ENCODE peak calls at places on chromosome 7, in five cellular contexts. Z is CD8-positive, alpha-beta T cell; W is pancreas; E is adrenal gland; C is mesendoderm. Y is an unnamed sample.

GRCh38 chr7:157299613-157300405 is 37.0 kb upstream of the DNAJB6 start:
- DNase-seq in W (no peak), E (no peak), Z (no peak), C (no peak), Y (no peak)

GRCh38 chr7:93622036-93622714 is 47.7 kb upstream of the CALCR start:
- DNase-seq in W (no peak), Z (no peak), C (peak; percentile 81), E (no peak), Y (no peak)

GRCh38 chr7:102192790-102193189 is 93.9 kb upstream of the SH2B2 start:
- DNase-seq in C (no peak), E (no peak), Z (no peak), W (no peak), Y (no peak)

GRCh38 chr7:1717903-1718676 is 48.0 kb downstream of the ELFN1 start:
- DNase-seq in W (peak; percentile 6), E (no peak), Z (no peak), C (no peak), Y (no peak)

GRCh38 chr7:27640914-27641570 is 21.6 kb downstream of the HIBADH start:
- DNase-seq in W (no peak), E (no peak), Z (no peak), C (no peak), Y (peak; percentile 16)

GRCh38 chr7:30253796-30254165 is 30.6 kb upstream of the ZNRF2 start:
- DNase-seq in E (no peak), Z (no peak), C (no peak), W (no peak), Y (no peak)

GRCh38 chr7:20798694-20799121 is 12.0 kb upstream of the SP8 start:
- DNase-seq in E (no peak), C (peak; percentile 65), Z (no peak), W (no peak), Y (no peak)

GRCh38 chr7:37683263-37684120 is at the start of gene GPR141:
- DNase-seq in E (no peak), C (no peak), W (no peak), Z (no peak), Y (no peak)

GRCh38 chr7:45987521-45988290 is 66.6 kb upstream of the IGFBP3 start:
- DNase-seq in E (no peak), C (no peak), W (no peak), Z (no peak), Y (no peak)

GRCh38 chr7:101164071-101164840 is 1.1 kb downstream of the VGF start:
- DNase-seq in E (peak; percentile 52), C (peak; percentile 77), Z (no peak), W (peak; percentile 40), Y (no peak)

GRCh38 chr7:82445226-82445625 is 1.6 kb upstream of the CACNA2D1 start:
- DNase-seq in Z (no peak), C (peak; percentile 3), W (no peak), E (no peak), Y (no peak)

GRCh38 chr7:115851291-115851690 is 179.3 kb downstream of the TFEC start:
- DNase-seq in W (no peak), Z (no peak), C (peak; percentile 72), E (no peak), Y (peak; percentile 18)

GRCh38 chr7:75054744-75055527 is 18.7 kb downstream of the RCC1L start:
- DNase-seq in W (no peak), Z (no peak), E (peak; percentile 90), C (no peak), Y (no peak)

GRCh38 chr7:155758348-155758747 is 53.9 kb downstream of the SHH start:
- DNase-seq in Z (no peak), E (no peak), C (peak; percentile 56), W (no peak), Y (no peak)

GRCh38 chr7:80781561-80781979 is 137.3 kb downstream of the SEMA3C start:
- DNase-seq in Z (no peak), W (no peak), C (peak; percentile 80), E (peak; percentile 21), Y (no peak)

GRCh38 chr7:87875151-87876039 is 765 bp downstream of the SLC25A40 start:
- DNase-seq in E (peak; percentile 34), Z (no peak), W (no peak), C (peak; percentile 11), Y (peak; percentile 24)

GRCh38 chr7:80412842-80413241 is 99.0 kb downstream of the GNAT3 start:
- DNase-seq in E (no peak), W (no peak), C (no peak), Z (no peak), Y (no peak)

GRCh38 chr7:93811198-93811597 is 79.4 kb downstream of the TFPI2 start:
- DNase-seq in W (no peak), C (no peak), Z (no peak), E (no peak), Y (no peak)

GRCh38 chr7:23249486-23249885 is 2.9 kb downstream of the GPNMB start:
- DNase-seq in E (no peak), W (no peak), Z (no peak), C (no peak), Y (no peak)
- H3K4me1 ChIP-seq in E (no peaks in the 10 kb centered on the region), W (no peaks in the 10 kb centered on the region), Z (peaks cover 3% of the 10 kb centered on the region), C (no peaks in the 10 kb centered on the region), Y (no peaks in the 10 kb centered on the region)

DNA sequence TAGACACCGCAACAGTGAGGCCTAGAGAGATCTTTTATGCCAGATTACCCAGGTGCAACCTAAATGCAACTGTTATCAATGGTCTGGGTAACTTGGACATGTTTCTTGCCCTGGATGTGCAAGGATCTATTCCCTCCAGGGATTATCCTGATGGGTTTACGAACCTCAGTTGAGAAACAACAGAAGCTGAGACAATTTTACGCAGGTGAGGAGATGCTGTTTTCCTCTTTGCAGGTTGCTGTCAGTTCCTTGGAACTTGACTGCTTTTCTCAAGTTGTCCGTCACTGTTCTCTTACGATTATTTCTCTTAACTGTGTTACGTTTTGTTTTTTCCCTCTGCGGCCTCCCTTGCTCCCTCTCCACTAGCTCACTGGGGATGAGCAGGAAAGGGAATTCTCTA is 1.4 kb downstream of the PURB start:
- DNase-seq in E (no peak), Z (no peak), C (no peak), W (no peak), Y (no peak)
- H3K4me1 ChIP-seq in E (peaks cover 25% of the 10 kb centered on the region), Z (peaks cover 37% of the 10 kb centered on the region), C (peaks cover 16% of the 10 kb centered on the region), W (peaks cover 38% of the 10 kb centered on the region), Y (peaks cover 21% of the 10 kb centered on the region)

GRCh38 chr7:70460562-70460961 is 671.4 kb upstream of the GALNT17 start:
- DNase-seq in C (peak; percentile 56), W (no peak), Z (no peak), E (no peak), Y (no peak)

GRCh38 chr7:70459546-70459945 is 672.4 kb upstream of the GALNT17 start:
- DNase-seq in E (no peak), Z (no peak), W (no peak), C (peak; percentile 51), Y (no peak)

GRCh38 chr7:70458195-70458695 is 673.7 kb upstream of the GALNT17 start:
- DNase-seq in W (no peak), C (peak; percentile 15), Z (no peak), E (peak; percentile 22), Y (no peak)

GRCh38 chr7:70457477-70458194 is 674.3 kb upstream of the GALNT17 start:
- DNase-seq in Z (no peak), W (no peak), C (peak; percentile 30), E (no peak), Y (no peak)

DNA sequence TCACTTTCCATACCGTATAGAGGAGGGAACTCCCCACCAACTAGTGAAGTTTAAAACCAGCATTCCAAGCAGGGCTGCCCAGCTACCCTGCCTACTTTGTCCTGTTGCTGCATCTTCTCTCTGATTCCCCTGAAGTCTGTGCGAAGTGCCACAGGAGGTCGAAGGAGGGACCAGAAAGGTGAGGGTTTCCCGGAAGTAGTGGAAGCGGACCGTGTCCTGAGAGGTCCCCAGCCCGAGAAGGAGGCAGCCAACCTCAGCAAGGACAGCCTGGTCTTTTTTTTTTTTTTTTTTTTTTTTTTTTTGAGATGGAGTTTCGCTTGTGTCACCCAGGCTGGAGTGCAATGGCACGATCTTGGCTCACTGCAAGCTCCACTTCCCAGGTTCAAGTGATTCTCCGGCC is 671.9 kb upstream of the GALNT17 start:
- DNase-seq in W (no peak), Z (no peak), C (no peak), E (no peak), Y (no peak)
- H3K4me1 ChIP-seq in W (peaks cover 6% of the 10 kb centered on the region), Z (peaks cover 6% of the 10 kb centered on the region), C (no peaks in the 10 kb centered on the region), E (no peaks in the 10 kb centered on the region), Y (peaks cover 3% of the 10 kb centered on the region)

DNA sequence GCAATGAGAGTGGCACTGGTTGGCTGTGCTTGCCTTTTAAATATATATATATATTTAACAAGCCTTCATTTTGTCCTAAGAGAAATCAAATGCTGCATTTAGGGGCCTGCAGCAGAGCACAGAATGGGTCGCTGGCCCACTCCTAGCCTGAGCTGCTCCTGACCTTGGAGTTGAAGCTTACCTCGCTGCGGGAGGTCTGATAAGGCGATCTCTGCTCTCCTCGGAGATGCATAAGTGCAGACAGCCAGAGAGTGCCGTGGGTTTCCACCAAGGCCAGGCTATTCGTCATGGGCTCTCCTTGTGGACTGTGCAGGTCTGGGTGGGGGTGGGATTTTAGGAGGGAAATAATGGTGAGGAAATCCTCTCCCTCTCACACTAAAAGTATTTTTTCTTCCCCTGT is 99.5 kb upstream of the IKZF1 start:
- DNase-seq in Z (no peak), C (peak; percentile 76), W (no peak), E (no peak), Y (no peak)
- H3K4me1 ChIP-seq in Z (peaks cover 58% of the 10 kb centered on the region), C (no peaks in the 10 kb centered on the region), W (no peaks in the 10 kb centered on the region), E (no peaks in the 10 kb centered on the region), Y (no peaks in the 10 kb centered on the region)

GRCh38 chr7:130904792-130905191 is 170.8 kb upstream of the KLF14 start:
- DNase-seq in Z (no peak), E (no peak), C (no peak), W (no peak), Y (no peak)

GRCh38 chr7:130908345-130909160 is 174.5 kb upstream of the KLF14 start:
- DNase-seq in E (no peak), W (no peak), C (no peak), Z (no peak), Y (no peak)

GRCh38 chr7:130907439-130907838 is 173.4 kb upstream of the KLF14 start:
- DNase-seq in W (no peak), Z (no peak), C (no peak), E (no peak), Y (no peak)

GRCh38 chr7:130904031-130904757 is 170.2 kb upstream of the KLF14 start:
- DNase-seq in C (peak; percentile 77), E (no peak), W (no peak), Z (no peak), Y (peak; percentile 69)

GRCh38 chr7:130906575-130906974 is 172.6 kb upstream of the KLF14 start:
- DNase-seq in C (no peak), Z (no peak), E (no peak), W (no peak), Y (peak; percentile 15)
- H3K4me1 ChIP-seq in C (peaks cover 3% of the 10 kb centered on the region), Z (peaks cover 31% of the 10 kb centered on the region), E (peaks cover 14% of the 10 kb centered on the region), W (peaks cover 5% of the 10 kb centered on the region), Y (peaks cover 10% of the 10 kb centered on the region)

Y was measured in small intestine.